ENCODE peak calls at places on chromosomes 11 and 22, in seven cellular contexts. F, M, X, G, P, D and A are unnamed samples.

GRCh38 chr11:35145249-35145648 is 6.3 kb downstream of the CD44 start:
- DNase-seq in D (no peak), M (peak; percentile 76), F (no peak), G (no peak), P (peak; percentile 30), X (no peak), A (peak; percentile 81)

GRCh38 chr11:32435152-32435480 is 223 bp downstream of the WT1 start:
- DNase-seq in P (no peak), F (no peak), X (no peak), M (no peak), D (no peak), G (no peak), A (no peak)

GRCh38 chr11:118651820-118652219 is 27.6 kb downstream of the TREH start:
- DNase-seq in D (no peak), F (no peak), X (no peak), P (no peak), M (no peak), G (no peak), A (no peak)

GRCh38 chr11:64455436-64456261 is 96.7 kb downstream of the RPS6KA4 start:
- DNase-seq in M (no peak), P (no peak), F (no peak), G (no peak), X (no peak), D (no peak), A (no peak)

GRCh38 chr11:16843307-16843706 is 104.9 kb downstream of the C11orf58 start:
- DNase-seq in F (peak; percentile 35), D (no peak), M (no peak), P (no peak), X (no peak), G (no peak), A (no peak)

GRCh38 chr11:92550411-92550810 is 325.8 kb downstream of the FAT3 start:
- DNase-seq in F (no peak), D (no peak), G (no peak), P (no peak), X (no peak), M (no peak), A (no peak)

GRCh38 chr11:29943347-29943746 is 73.5 kb downstream of the KCNA4 start:
- DNase-seq in P (no peak), X (no peak), M (no peak), D (no peak), F (no peak), G (no peak), A (no peak)

GRCh38 chr11:102347526-102348331 is 715 bp downstream of the BIRC2 start:
- DNase-seq in P (peak; percentile 20), D (no peak), M (no peak), X (peak; percentile 40), F (peak; percentile 14), G (no peak), A (peak; percentile 29)

GRCh38 chr11:35192347-35192746 is 53.4 kb downstream of the CD44 start:
- DNase-seq in P (no peak), M (no peak), X (no peak), D (no peak), F (no peak), G (no peak), A (no peak)

GRCh38 chr11:78161937-78162336 is 22.5 kb upstream of the ALG8 start:
- DNase-seq in X (no peak), F (no peak), P (no peak), G (no peak), D (no peak), M (no peak), A (peak; percentile 36)

GRCh38 chr11:78374917-78375316 is 42.7 kb downstream of the GAB2 start:
- DNase-seq in G (no peak), M (no peak), X (no peak), F (no peak), P (no peak), D (no peak), A (no peak)

GRCh38 chr22:31954535-31955326 is 10.4 kb downstream of the YWHAH start:
- DNase-seq in G (no peak), X (no peak), F (no peak), P (no peak), D (no peak), M (no peak), A (no peak)

GRCh38 chr11:62922189-62922589 is 1.0 kb upstream of the CHRM1 start:
- DNase-seq in F (no peak), G (no peak), P (no peak), D (no peak), X (no peak), M (no peak), A (no peak)

GRCh38 chr11:62921573-62922188 is 518 bp upstream of the CHRM1 start:
- DNase-seq in G (no peak), F (no peak), P (no peak), M (no peak), X (no peak), D (no peak), A (peak; percentile 7)

GRCh38 chr11:62925308-62925707 is 4.1 kb upstream of the CHRM1 start:
- DNase-seq in D (no peak), P (no peak), X (no peak), M (no peak), G (no peak), F (no peak), A (no peak)

GRCh38 chr11:62922653-62923371 is 1.6 kb upstream of the CHRM1 start:
- DNase-seq in P (peak; percentile 79), F (peak; percentile 33), G (no peak), M (no peak), D (no peak), X (no peak), A (no peak)

GRCh38 chr11:62923634-62924411 is 2.7 kb upstream of the CHRM1 start:
- DNase-seq in M (no peak), D (no peak), X (no peak), P (no peak), G (no peak), F (peak; percentile 58), A (no peak)
- H3K4me3 ChIP-seq in M (peak overlapping the region; percentile 39), D (no peak overlapping the region), X (no peak overlapping the region), P (peak overlapping the region; percentile 10), G (no peak overlapping the region), F (peak overlapping the region; percentile 9), A (no peak overlapping the region)

DNA sequence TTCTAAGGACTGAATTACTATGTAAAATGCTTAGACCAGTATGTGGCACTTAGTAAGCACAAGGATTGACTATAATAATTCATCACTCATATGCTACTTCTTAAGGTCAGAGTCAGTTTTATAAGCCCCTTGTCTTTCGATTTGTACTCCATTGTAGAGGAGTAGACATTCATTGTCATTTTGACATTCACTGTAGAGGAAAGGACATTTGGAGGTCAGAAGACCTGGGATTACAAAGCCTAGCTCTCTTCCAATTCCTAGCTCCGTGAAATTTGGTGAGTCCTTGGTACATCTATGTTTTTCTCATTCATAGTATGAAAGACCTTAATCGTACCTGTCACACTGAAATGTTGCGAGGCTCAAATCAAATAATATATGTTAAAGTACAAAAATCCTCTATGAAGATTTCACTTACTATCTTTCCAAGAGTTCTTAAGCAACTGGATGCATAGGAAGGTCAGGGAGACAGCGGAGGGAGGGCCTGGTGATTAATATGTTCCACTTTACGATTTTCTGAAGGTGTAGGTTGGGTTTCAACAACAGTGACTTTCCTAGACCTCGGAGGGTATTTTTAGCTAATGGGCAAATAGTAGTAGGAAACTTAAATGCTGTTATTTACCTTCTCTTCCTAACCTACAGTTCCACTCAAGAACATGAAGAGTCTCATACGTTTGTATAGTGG is 1.4 kb upstream of the EMSY start:
- DNase-seq in F (no peak), G (no peak), M (no peak), D (no peak), X (no peak), P (peak; percentile 25), A (no peak)
- H3K4me3 ChIP-seq in F (peak overlapping the region; percentile 90), G (peak overlapping the region; percentile 86), M (peak overlapping the region; percentile 94), D (no peak overlapping the region), X (peak overlapping the region; percentile 79), P (peak overlapping the region; percentile 68), A (peak overlapping the region; percentile 97)

DNA sequence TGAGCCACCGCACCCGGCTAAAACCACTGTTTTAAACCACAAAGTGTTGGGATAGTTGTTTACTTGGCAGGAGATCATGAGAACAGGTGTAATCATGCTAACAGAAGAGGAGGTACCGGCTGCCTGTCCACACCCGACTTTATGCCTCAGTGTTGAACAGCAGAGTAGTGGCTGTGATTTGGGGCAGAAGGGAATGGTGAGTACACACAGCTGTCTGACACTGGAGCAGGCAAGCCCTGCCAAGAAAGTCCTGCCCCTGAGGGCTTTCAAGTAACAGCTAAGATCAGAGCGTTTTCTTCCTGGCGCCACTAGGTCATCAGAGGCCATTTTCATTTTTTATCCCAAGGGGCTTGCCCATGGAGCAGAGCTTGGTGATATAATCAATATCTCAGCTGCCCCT is 8.1 kb downstream of the CDKN1C start:
- DNase-seq in M (no peak), P (no peak), X (no peak), D (no peak), F (no peak), G (no peak), A (no peak)
- H3K4me3 ChIP-seq in M (no peak overlapping the region), P (no peak overlapping the region), X (no peak overlapping the region), D (no peak overlapping the region), F (no peak overlapping the region), G (no peak overlapping the region), A (no peak overlapping the region)

DNA sequence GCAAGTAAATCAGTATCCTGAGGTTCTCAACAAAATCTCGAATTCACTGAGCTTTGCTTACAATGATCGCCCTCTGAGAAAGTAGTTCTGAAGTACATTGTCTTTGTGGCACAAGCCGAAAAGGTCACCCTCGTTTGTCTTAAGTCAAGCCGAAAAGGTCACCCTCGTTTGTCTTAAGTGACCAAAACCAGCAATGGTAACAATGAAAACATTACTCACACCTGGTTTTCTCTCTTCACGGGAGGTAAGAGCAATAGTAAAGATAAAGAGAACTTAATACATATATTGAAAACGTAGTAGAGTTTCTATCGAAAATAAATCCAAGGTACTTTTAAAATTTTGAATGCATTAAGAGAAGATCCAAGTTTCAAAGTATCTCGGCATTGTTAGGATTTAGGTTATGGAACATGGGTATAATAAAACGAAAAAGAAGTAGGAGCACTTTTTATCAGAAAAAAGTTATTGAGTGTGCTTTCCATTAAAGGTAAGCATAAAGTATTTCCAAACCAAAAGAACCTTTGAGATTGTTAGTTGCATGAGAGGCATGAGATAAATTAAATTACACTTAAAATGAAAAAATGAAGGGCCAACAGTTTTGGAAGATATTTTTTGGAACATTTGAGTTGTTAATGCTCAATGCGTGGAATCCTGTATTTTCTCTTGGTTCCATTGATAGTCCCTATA is 1.2 kb downstream of the BARX2 start:
- DNase-seq in M (no peak), P (no peak), D (no peak), G (no peak), F (no peak), X (no peak), A (no peak)
- H3K4me3 ChIP-seq in M (no peak overlapping the region), P (no peak overlapping the region), D (no peak overlapping the region), G (no peak overlapping the region), F (no peak overlapping the region), X (no peak overlapping the region), A (no peak overlapping the region)